ENCODE peak calls at places on chromosomes 6 and 20, in nine cellular contexts. One of them, this sample, is unnamed. For H3K27me3, the result is how much of the 10 kb centered on the place peaks cover.

GRCh38 chr6:148611213-148611612 is 135.6 kb upstream of the UST start:
- DNase-seq in HAP-1: no peak
- DNase-seq in heart right ventricle: peak
- DNase-seq in left lung: no peak
- DNase-seq in bronchial epithelial cell: peak
- DNase-seq in aorta: peak
- DNase-seq in vagina: peak
- DNase-seq in cardiac muscle cell: no peak
- DNase-seq in ovary: peak
- DNase-seq in this sample: no peak

GRCh38 chr6:6008648-6009421 is 2.1 kb upstream of the NRN1 start:
- DNase-seq in HAP-1: peak
- DNase-seq in heart right ventricle: peak
- DNase-seq in left lung: peak
- DNase-seq in bronchial epithelial cell: no peak
- DNase-seq in aorta: peak
- DNase-seq in vagina: no peak
- DNase-seq in cardiac muscle cell: peak
- DNase-seq in ovary: peak
- DNase-seq in this sample: no peak

GRCh38 chr6:18281564-18281963 is 17.2 kb upstream of the DEK start:
- DNase-seq in HAP-1: no peak
- DNase-seq in heart right ventricle: no peak
- DNase-seq in left lung: no peak
- DNase-seq in bronchial epithelial cell: no peak
- DNase-seq in aorta: no peak
- DNase-seq in vagina: no peak
- DNase-seq in cardiac muscle cell: no peak
- DNase-seq in ovary: no peak
- DNase-seq in this sample: no peak

GRCh38 chr6:47116616-47117015 is 74.5 kb upstream of the ADGRF1 start:
- DNase-seq in HAP-1: no peak
- DNase-seq in heart right ventricle: no peak
- DNase-seq in left lung: no peak
- DNase-seq in bronchial epithelial cell: no peak
- DNase-seq in aorta: no peak
- DNase-seq in vagina: no peak
- DNase-seq in cardiac muscle cell: no peak
- DNase-seq in ovary: no peak
- DNase-seq in this sample: no peak

GRCh38 chr20:2899243-2899642 is 26.0 kb downstream of the PTPRA start:
- DNase-seq in HAP-1: no peak
- DNase-seq in heart right ventricle: no peak
- DNase-seq in left lung: no peak
- DNase-seq in bronchial epithelial cell: no peak
- DNase-seq in aorta: no peak
- DNase-seq in vagina: no peak
- DNase-seq in cardiac muscle cell: no peak
- DNase-seq in ovary: no peak
- DNase-seq in this sample: no peak

GRCh38 chr6:163750436-163751031 is 336.0 kb downstream of the QKI start:
- DNase-seq in HAP-1: no peak
- DNase-seq in heart right ventricle: peak
- DNase-seq in left lung: no peak
- DNase-seq in bronchial epithelial cell: peak
- DNase-seq in aorta: no peak
- DNase-seq in vagina: no peak
- DNase-seq in cardiac muscle cell: no peak
- DNase-seq in ovary: no peak
- DNase-seq in this sample: no peak

GRCh38 chr20:16930656-16931055 is 182.5 kb downstream of the OTOR start:
- DNase-seq in HAP-1: no peak
- DNase-seq in heart right ventricle: no peak
- DNase-seq in left lung: no peak
- DNase-seq in bronchial epithelial cell: no peak
- DNase-seq in aorta: no peak
- DNase-seq in vagina: no peak
- DNase-seq in cardiac muscle cell: no peak
- DNase-seq in ovary: no peak
- DNase-seq in this sample: no peak

GRCh38 chr20:33671573-33672288 is 2.5 kb downstream of the NECAB3 start:
- DNase-seq in HAP-1: no peak
- DNase-seq in heart right ventricle: no peak
- DNase-seq in left lung: no peak
- DNase-seq in bronchial epithelial cell: no peak
- DNase-seq in aorta: no peak
- DNase-seq in vagina: no peak
- DNase-seq in cardiac muscle cell: no peak
- DNase-seq in ovary: peak
- DNase-seq in this sample: no peak

GRCh38 chr6:3287308-3287707 is 28.6 kb downstream of the PSMG4 start:
- DNase-seq in HAP-1: no peak
- DNase-seq in heart right ventricle: no peak
- DNase-seq in left lung: no peak
- DNase-seq in bronchial epithelial cell: no peak
- DNase-seq in aorta: peak
- DNase-seq in vagina: no peak
- DNase-seq in cardiac muscle cell: no peak
- DNase-seq in ovary: no peak
- DNase-seq in this sample: no peak

GRCh38 chr6:21159465-21159864 is 434.1 kb upstream of the SOX4 start:
- DNase-seq in HAP-1: no peak
- DNase-seq in heart right ventricle: no peak
- DNase-seq in left lung: no peak
- DNase-seq in bronchial epithelial cell: no peak
- DNase-seq in aorta: no peak
- DNase-seq in vagina: no peak
- DNase-seq in cardiac muscle cell: no peak
- DNase-seq in ovary: no peak
- DNase-seq in this sample: no peak

GRCh38 chr6:21158873-21159272 is 434.7 kb upstream of the SOX4 start:
- DNase-seq in HAP-1: no peak
- DNase-seq in heart right ventricle: no peak
- DNase-seq in left lung: no peak
- DNase-seq in bronchial epithelial cell: no peak
- DNase-seq in aorta: no peak
- DNase-seq in vagina: no peak
- DNase-seq in cardiac muscle cell: no peak
- DNase-seq in ovary: no peak
- DNase-seq in this sample: no peak

GRCh38 chr6:21163110-21163837 is 430.3 kb upstream of the SOX4 start:
- DNase-seq in HAP-1: no peak
- DNase-seq in heart right ventricle: no peak
- DNase-seq in left lung: no peak
- DNase-seq in bronchial epithelial cell: no peak
- DNase-seq in aorta: no peak
- DNase-seq in vagina: no peak
- DNase-seq in cardiac muscle cell: no peak
- DNase-seq in ovary: no peak
- DNase-seq in this sample: no peak

GRCh38 chr6:21158149-21158548 is 435.4 kb upstream of the SOX4 start:
- DNase-seq in HAP-1: no peak
- DNase-seq in heart right ventricle: no peak
- DNase-seq in left lung: no peak
- DNase-seq in bronchial epithelial cell: no peak
- DNase-seq in aorta: no peak
- DNase-seq in vagina: no peak
- DNase-seq in cardiac muscle cell: no peak
- DNase-seq in ovary: no peak
- DNase-seq in this sample: no peak

DNA sequence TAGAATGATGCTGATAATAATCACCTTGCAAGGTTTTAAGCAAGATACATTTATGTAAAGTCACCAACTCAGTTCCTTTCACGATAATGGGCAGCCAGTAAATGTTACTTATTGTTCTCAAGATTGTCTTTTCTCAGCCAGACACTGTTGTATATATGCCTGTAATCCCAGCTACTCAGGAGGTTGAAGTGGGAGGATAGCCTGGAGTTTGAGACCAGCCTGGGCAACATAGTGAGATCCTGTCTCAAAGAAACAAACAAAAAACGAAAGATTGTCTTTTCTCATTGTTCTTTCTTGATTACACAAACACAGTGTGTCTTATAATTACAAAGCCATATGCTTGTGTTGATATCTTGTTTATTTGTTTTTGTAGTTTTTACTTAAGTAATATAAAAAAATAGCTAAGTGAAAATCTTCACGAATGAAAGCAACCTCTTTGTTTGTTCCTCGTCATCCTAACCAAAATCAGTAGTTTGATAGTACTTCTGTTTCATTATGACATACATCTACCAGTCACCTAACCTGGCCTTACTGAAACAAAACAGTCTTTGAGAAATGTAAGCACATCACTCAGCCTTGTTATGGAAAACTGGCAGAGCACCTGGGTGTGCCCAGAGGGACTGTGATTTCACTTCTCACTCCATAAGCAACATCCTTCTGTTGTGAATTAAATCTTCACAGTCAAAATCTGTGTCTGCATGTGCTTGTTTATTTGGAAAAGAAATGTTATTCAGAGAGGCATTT is 436.2 kb upstream of the SOX4 start:
- DNase-seq in HAP-1: no peak
- DNase-seq in heart right ventricle: no peak
- DNase-seq in left lung: no peak
- DNase-seq in bronchial epithelial cell: no peak
- DNase-seq in aorta: no peak
- DNase-seq in vagina: no peak
- DNase-seq in cardiac muscle cell: no peak
- DNase-seq in ovary: no peak
- DNase-seq in this sample: no peak
- H3K4me3 ChIP-seq in HAP-1: no peak
- H3K4me3 ChIP-seq in heart right ventricle: no peak
- H3K4me3 ChIP-seq in left lung: no peak
- H3K4me3 ChIP-seq in bronchial epithelial cell: no peak
- H3K4me3 ChIP-seq in aorta: no peak
- H3K4me3 ChIP-seq in vagina: no peak
- H3K4me3 ChIP-seq in cardiac muscle cell: no peak
- H3K4me3 ChIP-seq in ovary: no peak
- H3K4me3 ChIP-seq in this sample: no peak

GRCh38 chr6:25684565-25684964 is 32.5 kb downstream of the SCGN start:
- DNase-seq in HAP-1: no peak
- DNase-seq in heart right ventricle: no peak
- DNase-seq in left lung: no peak
- DNase-seq in bronchial epithelial cell: no peak
- DNase-seq in aorta: no peak
- DNase-seq in vagina: no peak
- DNase-seq in cardiac muscle cell: no peak
- DNase-seq in ovary: no peak
- DNase-seq in this sample: no peak
- H3K27me3 ChIP-seq in HAP-1: under half
- H3K27me3 ChIP-seq in heart right ventricle: under half
- H3K27me3 ChIP-seq in left lung: under half
- H3K27me3 ChIP-seq in bronchial epithelial cell: under half
- H3K27me3 ChIP-seq in aorta: under half
- H3K27me3 ChIP-seq in vagina: under half
- H3K27me3 ChIP-seq in cardiac muscle cell: under half
- H3K27me3 ChIP-seq in ovary: under half
- H3K27me3 ChIP-seq in this sample: under half

GRCh38 chr6:94645191-94645590 is 932.1 kb upstream of the MANEA start:
- DNase-seq in HAP-1: no peak
- DNase-seq in heart right ventricle: no peak
- DNase-seq in left lung: no peak
- DNase-seq in bronchial epithelial cell: no peak
- DNase-seq in aorta: no peak
- DNase-seq in vagina: no peak
- DNase-seq in cardiac muscle cell: no peak
- DNase-seq in ovary: no peak
- DNase-seq in this sample: no peak
- H3K4me3 ChIP-seq in HAP-1: no peak
- H3K4me3 ChIP-seq in heart right ventricle: no peak
- H3K4me3 ChIP-seq in left lung: no peak
- H3K4me3 ChIP-seq in bronchial epithelial cell: no peak
- H3K4me3 ChIP-seq in aorta: no peak
- H3K4me3 ChIP-seq in vagina: no peak
- H3K4me3 ChIP-seq in cardiac muscle cell: no peak
- H3K4me3 ChIP-seq in ovary: no peak
- H3K4me3 ChIP-seq in this sample: no peak

GRCh38 chr20:59068534-59068933 is 25.9 kb upstream of the PRELID3B start:
- DNase-seq in HAP-1: no peak
- DNase-seq in heart right ventricle: no peak
- DNase-seq in left lung: no peak
- DNase-seq in bronchial epithelial cell: no peak
- DNase-seq in aorta: no peak
- DNase-seq in vagina: no peak
- DNase-seq in cardiac muscle cell: no peak
- DNase-seq in ovary: no peak
- DNase-seq in this sample: no peak
- H3K27me3 ChIP-seq in HAP-1: under half
- H3K27me3 ChIP-seq in heart right ventricle: under half
- H3K27me3 ChIP-seq in left lung: under half
- H3K27me3 ChIP-seq in bronchial epithelial cell: under half
- H3K27me3 ChIP-seq in aorta: under half
- H3K27me3 ChIP-seq in vagina: under half
- H3K27me3 ChIP-seq in cardiac muscle cell: under half
- H3K27me3 ChIP-seq in ovary: under half
- H3K27me3 ChIP-seq in this sample: under half

GRCh38 chr20:59466107-59466815 is 138.1 kb upstream of the PHACTR3 start:
- DNase-seq in HAP-1: no peak
- DNase-seq in heart right ventricle: no peak
- DNase-seq in left lung: no peak
- DNase-seq in bronchial epithelial cell: no peak
- DNase-seq in aorta: no peak
- DNase-seq in vagina: no peak
- DNase-seq in cardiac muscle cell: no peak
- DNase-seq in ovary: no peak
- DNase-seq in this sample: no peak

GRCh38 chr20:59472059-59472458 is 132.3 kb upstream of the PHACTR3 start:
- DNase-seq in HAP-1: no peak
- DNase-seq in heart right ventricle: no peak
- DNase-seq in left lung: no peak
- DNase-seq in bronchial epithelial cell: no peak
- DNase-seq in aorta: peak
- DNase-seq in vagina: no peak
- DNase-seq in cardiac muscle cell: no peak
- DNase-seq in ovary: no peak
- DNase-seq in this sample: no peak

GRCh38 chr20:59469266-59470252 is 134.8 kb upstream of the PHACTR3 start:
- DNase-seq in HAP-1: no peak
- DNase-seq in heart right ventricle: no peak
- DNase-seq in left lung: no peak
- DNase-seq in bronchial epithelial cell: no peak
- DNase-seq in aorta: no peak
- DNase-seq in vagina: no peak
- DNase-seq in cardiac muscle cell: no peak
- DNase-seq in ovary: no peak
- DNase-seq in this sample: no peak

GRCh38 chr20:59468831-59469230 is 135.5 kb upstream of the PHACTR3 start:
- DNase-seq in HAP-1: no peak
- DNase-seq in heart right ventricle: no peak
- DNase-seq in left lung: no peak
- DNase-seq in bronchial epithelial cell: no peak
- DNase-seq in aorta: no peak
- DNase-seq in vagina: no peak
- DNase-seq in cardiac muscle cell: no peak
- DNase-seq in ovary: no peak
- DNase-seq in this sample: no peak

DNA sequence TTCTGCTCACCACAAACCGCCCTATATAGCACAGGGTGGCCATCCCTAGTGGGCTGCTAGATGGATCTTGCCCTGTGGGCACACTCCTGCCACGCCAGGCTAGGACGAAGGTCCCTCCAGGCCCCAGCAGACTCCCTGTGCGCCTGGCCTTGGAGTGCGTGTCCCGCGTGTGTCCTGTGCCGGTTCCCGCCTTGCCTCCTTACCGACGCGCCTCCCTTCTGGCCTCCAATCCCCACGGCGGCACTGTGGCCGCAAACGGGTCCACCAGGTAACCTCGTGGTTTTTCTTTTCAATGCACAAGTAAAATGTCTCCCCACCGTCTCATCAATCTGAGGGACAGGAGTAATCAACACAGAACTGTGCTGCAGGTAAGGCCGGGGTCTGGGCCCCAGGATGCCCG is 133.8 kb upstream of the PHACTR3 start:
- DNase-seq in HAP-1: no peak
- DNase-seq in heart right ventricle: no peak
- DNase-seq in left lung: no peak
- DNase-seq in bronchial epithelial cell: no peak
- DNase-seq in aorta: no peak
- DNase-seq in vagina: no peak
- DNase-seq in cardiac muscle cell: no peak
- DNase-seq in ovary: no peak
- DNase-seq in this sample: no peak
- H3K4me3 ChIP-seq in HAP-1: no peak
- H3K4me3 ChIP-seq in heart right ventricle: no peak
- H3K4me3 ChIP-seq in left lung: no peak
- H3K4me3 ChIP-seq in bronchial epithelial cell: no peak
- H3K4me3 ChIP-seq in aorta: no peak
- H3K4me3 ChIP-seq in vagina: no peak
- H3K4me3 ChIP-seq in cardiac muscle cell: no peak
- H3K4me3 ChIP-seq in ovary: no peak
- H3K4me3 ChIP-seq in this sample: no peak

This sample was measured in iPS DF 6.9.